ENCODE peak calls at places on chromosomes 4 and X, in ten cellular contexts. Z is mesendoderm; B is lower lobe of right lung; K is CD4-positive, CD25-positive, alpha-beta regulatory T cell; N is fibroblast of lung; U is MM.1S; T is ovary; R is cardiac muscle cell; V is stomach; E is suprapubic skin. J is an unnamed sample.

GRCh38 chr4:95506264-95506663 is 42.5 kb downstream of the UNC5C start:
- DNase-seq in Z (peak; percentile 80), B (no peak), K (no peak), N (peak; percentile 94), U (no peak), T (no peak), R (peak; percentile 67), V (no peak), E (no peak), J (no peak)

GRCh38 chrX:51894697-51895336 is 1.4 kb downstream of the MAGED1 start:
- DNase-seq in Z (peak; percentile 46), B (no peak), K (peak; percentile 2), N (peak; percentile 42), U (peak; percentile 7), T (peak; percentile 68), R (peak; percentile 38), V (no peak), E (no peak), J (no peak)

GRCh38 chr4:4945021-4945420 is 74.2 kb downstream of the CYTL1 start:
- DNase-seq in Z (no peak), B (no peak), K (no peak), N (no peak), U (no peak), T (no peak), R (no peak), V (no peak), E (no peak), J (no peak)

GRCh38 chr4:176841730-176842129 is 49.0 kb upstream of the VEGFC start:
- DNase-seq in Z (no peak), B (no peak), K (no peak), N (peak; percentile 91), U (no peak), T (no peak), R (peak; percentile 49), V (no peak), E (no peak), J (no peak)

GRCh38 chr4:165493359-165493758 is 114.6 kb downstream of the CPE start:
- DNase-seq in Z (peak; percentile 96), B (peak; percentile 69), K (peak; percentile 43), N (peak; percentile 52), U (peak; percentile 65), T (peak; percentile 71), R (peak; percentile 88), V (peak; percentile 65), E (peak; percentile 75), J (no peak)

GRCh38 chrX:153446636-153446936 is 730 bp upstream of the TREX2 start:
- DNase-seq in Z (no peak), B (no peak), K (no peak), N (no peak), U (no peak), T (no peak), R (no peak), V (no peak), E (no peak), J (no peak)

GRCh38 chr4:139668658-139669201 is 3.1 kb downstream of the MGST2 start:
- DNase-seq in Z (peak; percentile 57), B (no peak), K (no peak), N (no peak), U (no peak), T (no peak), R (no peak), V (no peak), E (no peak), J (no peak)

GRCh38 chrX:55450259-55450658 is 1.7 kb upstream of the MAGEH1 start:
- DNase-seq in Z (peak; percentile 10), B (no peak), K (no peak), N (no peak), U (peak; percentile 16), T (no peak), R (peak; percentile 21), V (no peak), E (no peak), J (no peak)

GRCh38 chr4:77158487-77158861 is 1.5 kb downstream of the CCNG2 start:
- DNase-seq in Z (no peak), B (no peak), K (peak; percentile 21), N (peak; percentile 49), U (no peak), T (peak; percentile 37), R (no peak), V (no peak), E (no peak), J (no peak)

GRCh38 chrX:150060406-150060805 is 122.1 kb upstream of the EOLA2 start:
- DNase-seq in Z (no peak), B (no peak), K (no peak), N (peak; percentile 72), U (no peak), T (no peak), R (no peak), V (no peak), E (no peak), J (no peak)

GRCh38 chrX:97529801-97530200 is 646.1 kb downstream of the RPA4 start:
- DNase-seq in Z (no peak), B (no peak), K (no peak), N (peak; percentile 75), U (no peak), T (no peak), R (peak; percentile 95), V (no peak), E (no peak), J (no peak)

GRCh38 chr4:140112576-140112975 is 41.4 kb downstream of the MAML3 start:
- DNase-seq in Z (no peak), B (no peak), K (no peak), N (peak; percentile 36), U (no peak), T (no peak), R (no peak), V (no peak), E (no peak), J (no peak)

GRCh38 chrX:145843196-145843595 is 25.6 kb downstream of the SLITRK2 start:
- DNase-seq in Z (peak; percentile 55), B (no peak), K (no peak), N (no peak), U (no peak), T (no peak), R (no peak), V (no peak), E (no peak), J (no peak)

GRCh38 chr4:89838005-89838404 is 1.0 kb upstream of the SNCA start:
- DNase-seq in Z (peak; percentile 48), B (no peak), K (no peak), N (peak; percentile 4), U (no peak), T (no peak), R (peak; percentile 35), V (no peak), E (no peak), J (no peak)

GRCh38 chr4:1695913-1696312 is 11.8 kb upstream of the FAM53A start:
- DNase-seq in Z (no peak), B (peak; percentile 13), K (no peak), N (no peak), U (no peak), T (no peak), R (no peak), V (no peak), E (no peak), J (no peak)
- H3K36me3 ChIP-seq in Z (peaks cover 8% of the 10 kb centered on the region), B (peaks cover 97% of the 10 kb centered on the region), K (peaks cover 84% of the 10 kb centered on the region), N (peaks cover 24% of the 10 kb centered on the region), U (peaks cover 32% of the 10 kb centered on the region), T (no peaks in the 10 kb centered on the region), R (peaks cover 61% of the 10 kb centered on the region), V (peaks cover 98% of the 10 kb centered on the region), E (peaks cover 80% of the 10 kb centered on the region), J (peaks cover 44% of the 10 kb centered on the region)

DNA sequence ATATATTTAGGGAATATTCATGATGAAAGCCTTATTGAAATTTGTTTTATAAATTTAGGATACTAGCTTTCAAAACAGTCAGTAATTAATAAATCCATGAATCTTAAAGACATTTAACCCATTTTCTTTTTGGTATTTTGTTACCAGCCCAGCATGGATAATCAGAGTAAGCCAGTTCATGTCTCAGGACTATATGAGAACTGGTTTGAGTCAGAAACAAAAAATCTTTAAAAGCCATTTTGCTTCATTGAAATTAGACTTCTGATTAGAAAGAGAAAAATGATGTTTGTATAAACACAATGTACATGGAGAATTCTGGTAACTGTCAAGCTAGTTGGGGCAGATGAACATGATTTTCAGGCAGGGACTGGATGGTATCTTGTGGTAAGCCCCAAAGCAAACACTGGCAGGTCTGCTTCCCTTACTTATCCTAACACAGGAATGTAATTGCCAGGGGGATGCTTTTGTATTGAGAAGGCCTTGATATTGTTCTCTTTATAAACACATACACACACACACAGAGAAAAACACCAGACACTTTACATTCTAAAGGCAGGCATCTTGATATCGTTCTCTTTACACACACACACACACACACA is 9.4 kb downstream of the ARHGAP10 start:
- DNase-seq in Z (no peak), B (no peak), K (no peak), N (peak; percentile 91), U (no peak), T (no peak), R (peak; percentile 38), V (no peak), E (no peak), J (no peak)
- H3K4me1 ChIP-seq in Z (no peaks in the 10 kb centered on the region), B (peaks cover 6% of the 10 kb centered on the region), K (peaks cover 9% of the 10 kb centered on the region), N (peaks cover 13% of the 10 kb centered on the region), U (peaks cover 5% of the 10 kb centered on the region), T (peaks cover 29% of the 10 kb centered on the region), R (peaks cover 5% of the 10 kb centered on the region), V (peaks cover under 1% of the 10 kb centered on the region), E (peaks cover 23% of the 10 kb centered on the region), J (peaks cover 8% of the 10 kb centered on the region)

DNA sequence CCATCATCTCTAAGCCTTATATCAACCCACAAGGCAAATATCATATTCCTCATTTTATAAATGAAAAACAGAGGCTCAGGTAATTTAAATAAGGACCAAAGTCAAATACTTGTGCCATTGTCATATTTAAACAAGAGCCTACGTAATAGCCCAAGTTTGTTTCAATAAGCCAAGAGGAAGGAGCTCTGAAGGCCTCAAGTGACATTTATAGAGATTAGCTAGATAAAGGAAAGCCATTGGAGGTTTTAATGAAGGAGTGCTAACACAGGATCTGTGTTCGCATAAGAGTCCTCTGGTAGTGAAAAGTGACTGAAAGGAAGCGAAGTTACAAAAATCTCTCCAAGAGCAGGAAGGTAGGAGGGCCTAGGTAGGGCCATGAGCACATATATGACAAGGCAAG is 384.9 kb upstream of the NOCT start:
- DNase-seq in Z (no peak), B (no peak), K (no peak), N (no peak), U (no peak), T (no peak), R (no peak), V (no peak), E (no peak), J (no peak)
- H3K36me3 ChIP-seq in Z (no peaks in the 10 kb centered on the region), B (no peaks in the 10 kb centered on the region), K (no peaks in the 10 kb centered on the region), N (no peaks in the 10 kb centered on the region), U (no peaks in the 10 kb centered on the region), T (no peaks in the 10 kb centered on the region), R (no peaks in the 10 kb centered on the region), V (no peaks in the 10 kb centered on the region), E (no peaks in the 10 kb centered on the region), J (no peaks in the 10 kb centered on the region)

DNA sequence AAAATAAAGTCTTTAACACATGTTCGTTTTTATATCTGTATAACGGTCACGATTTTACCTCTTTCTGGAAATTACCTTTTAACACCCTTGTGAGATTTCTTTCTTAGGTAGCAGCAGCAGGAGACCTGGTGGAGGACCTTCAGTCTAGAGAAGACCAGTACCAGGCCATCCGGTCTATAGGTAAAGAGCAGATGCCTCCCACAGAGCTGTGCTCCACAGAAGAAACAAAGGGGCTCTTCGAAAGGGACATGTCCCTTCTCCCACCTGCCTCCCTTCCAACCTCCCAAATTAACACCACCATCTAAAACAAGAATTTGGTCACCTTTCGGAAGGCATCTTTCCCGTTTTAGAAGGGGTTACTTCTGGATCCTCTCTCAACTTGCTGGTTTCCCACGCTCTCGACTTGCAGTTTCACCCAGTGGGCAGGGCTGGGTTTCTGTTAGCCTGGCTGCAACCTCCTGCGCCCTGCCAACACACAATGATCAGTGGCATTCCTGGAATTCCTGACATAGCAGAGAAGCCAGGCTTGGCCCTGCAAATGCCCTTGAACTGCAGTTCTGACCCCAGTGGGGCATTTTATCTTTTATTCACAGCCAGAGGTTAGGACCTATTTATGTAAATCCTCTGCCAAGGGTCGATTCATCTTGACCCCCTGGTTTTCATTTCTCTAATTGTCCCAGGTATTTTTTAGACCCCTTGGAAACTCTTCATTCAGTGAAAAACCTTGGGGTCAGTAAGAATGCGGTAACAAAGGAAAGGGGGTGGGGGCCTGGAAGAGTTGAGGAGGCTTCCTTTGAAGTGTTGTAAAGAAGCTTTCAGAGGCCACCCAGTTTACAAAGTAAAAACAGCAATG is 217.8 kb downstream of the ZNF674 start:
- DNase-seq in Z (peak; percentile 96), B (peak; percentile 52), K (no peak), N (peak; percentile 58), U (no peak), T (peak; percentile 36), R (peak; percentile 55), V (peak; percentile 51), E (no peak), J (no peak)
- H3K4me1 ChIP-seq in Z (no peaks in the 10 kb centered on the region), B (peaks cover 6% of the 10 kb centered on the region), K (no peaks in the 10 kb centered on the region), N (peaks cover 4% of the 10 kb centered on the region), U (no peaks in the 10 kb centered on the region), T (peaks cover 2% of the 10 kb centered on the region), R (peaks cover 13% of the 10 kb centered on the region), V (no peaks in the 10 kb centered on the region), E (peaks cover 23% of the 10 kb centered on the region), J (no peaks in the 10 kb centered on the region)